ENCODE peak calls at places on chromosomes 12 and 14, in eight cellular contexts. One of them, this sample, is unnamed.

GRCh38 chr14:22231022-22231421 is 358.0 kb downstream of the DAD1 start:
- DNase-seq in fibroblast of lung: no peak
- DNase-seq in ascending aorta: no peak
- DNase-seq in GM23248: no peak
- DNase-seq in hepatocyte: no peak
- DNase-seq in aorta: no peak
- DNase-seq in cardiac muscle cell: no peak
- DNase-seq in tibial nerve: no peak
- DNase-seq in this sample: no peak

GRCh38 chr12:39145175-39145999 is 240.0 kb upstream of the CPNE8 start:
- DNase-seq in aorta: peak; percentile 82
- DNase-seq in fibroblast of lung: peak; percentile 21
- DNase-seq in tibial nerve: peak; percentile 30
- DNase-seq in hepatocyte: peak; percentile 31
- DNase-seq in ascending aorta: no peak
- DNase-seq in GM23248: peak; percentile 6
- DNase-seq in cardiac muscle cell: peak; percentile 5
- DNase-seq in this sample: no peak

GRCh38 chr12:70576341-70577282 is 60.6 kb downstream of the PTPRB start:
- DNase-seq in GM23248: peak; percentile 90
- DNase-seq in cardiac muscle cell: peak; percentile 78
- DNase-seq in aorta: no peak
- DNase-seq in hepatocyte: peak; percentile 82
- DNase-seq in tibial nerve: no peak
- DNase-seq in ascending aorta: no peak
- DNase-seq in fibroblast of lung: peak; percentile 81
- DNase-seq in this sample: no peak

GRCh38 chr14:23372509-23372908 is at the start of gene IL25:
- DNase-seq in GM23248: no peak
- DNase-seq in ascending aorta: no peak
- DNase-seq in aorta: no peak
- DNase-seq in tibial nerve: no peak
- DNase-seq in hepatocyte: no peak
- DNase-seq in fibroblast of lung: no peak
- DNase-seq in cardiac muscle cell: no peak
- DNase-seq in this sample: no peak

GRCh38 chr12:124620606-124621295 is 53.3 kb upstream of the NCOR2 start:
- DNase-seq in ascending aorta: no peak
- DNase-seq in GM23248: peak; percentile 96
- DNase-seq in aorta: peak; percentile 88
- DNase-seq in tibial nerve: no peak
- DNase-seq in fibroblast of lung: peak; percentile 93
- DNase-seq in hepatocyte: no peak
- DNase-seq in cardiac muscle cell: no peak
- DNase-seq in this sample: no peak

GRCh38 chr12:98013560-98013959 is 501.8 kb upstream of the TMPO start:
- DNase-seq in GM23248: no peak
- DNase-seq in hepatocyte: no peak
- DNase-seq in fibroblast of lung: no peak
- DNase-seq in tibial nerve: no peak
- DNase-seq in ascending aorta: no peak
- DNase-seq in cardiac muscle cell: no peak
- DNase-seq in aorta: peak; percentile 62
- DNase-seq in this sample: no peak

GRCh38 chr12:34602213-34602940 is 580.1 kb downstream of the ALG10 start:
- DNase-seq in tibial nerve: no peak
- DNase-seq in GM23248: no peak
- DNase-seq in ascending aorta: no peak
- DNase-seq in aorta: no peak
- DNase-seq in hepatocyte: no peak
- DNase-seq in fibroblast of lung: no peak
- DNase-seq in cardiac muscle cell: no peak
- DNase-seq in this sample: no peak

GRCh38 chr12:27061317-27061716 is 21.1 kb downstream of the C12orf71 start:
- DNase-seq in GM23248: no peak
- DNase-seq in hepatocyte: no peak
- DNase-seq in fibroblast of lung: no peak
- DNase-seq in cardiac muscle cell: no peak
- DNase-seq in ascending aorta: no peak
- DNase-seq in tibial nerve: no peak
- DNase-seq in aorta: no peak
- DNase-seq in this sample: no peak

GRCh38 chr12:108567974-108568652 is 5.7 kb downstream of the ISCU start:
- DNase-seq in ascending aorta: no peak
- DNase-seq in GM23248: no peak
- DNase-seq in cardiac muscle cell: no peak
- DNase-seq in aorta: no peak
- DNase-seq in tibial nerve: no peak
- DNase-seq in hepatocyte: no peak
- DNase-seq in fibroblast of lung: peak; percentile 72
- DNase-seq in this sample: no peak

GRCh38 chr14:29558516-29558915 is 369.1 kb downstream of the PRKD1 start:
- DNase-seq in hepatocyte: no peak
- DNase-seq in cardiac muscle cell: no peak
- DNase-seq in tibial nerve: no peak
- DNase-seq in ascending aorta: no peak
- DNase-seq in aorta: no peak
- DNase-seq in fibroblast of lung: peak; percentile 71
- DNase-seq in GM23248: peak; percentile 40
- DNase-seq in this sample: no peak

GRCh38 chr14:29554335-29554734 is 373.3 kb downstream of the PRKD1 start:
- DNase-seq in hepatocyte: no peak
- DNase-seq in cardiac muscle cell: no peak
- DNase-seq in aorta: no peak
- DNase-seq in tibial nerve: no peak
- DNase-seq in fibroblast of lung: no peak
- DNase-seq in ascending aorta: no peak
- DNase-seq in GM23248: no peak
- DNase-seq in this sample: no peak

GRCh38 chr14:29548948-29549370 is 378.7 kb downstream of the PRKD1 start:
- DNase-seq in tibial nerve: no peak
- DNase-seq in GM23248: peak; percentile 81
- DNase-seq in fibroblast of lung: peak; percentile 64
- DNase-seq in ascending aorta: no peak
- DNase-seq in aorta: no peak
- DNase-seq in hepatocyte: peak; percentile 69
- DNase-seq in cardiac muscle cell: peak; percentile 60
- DNase-seq in this sample: no peak

DNA sequence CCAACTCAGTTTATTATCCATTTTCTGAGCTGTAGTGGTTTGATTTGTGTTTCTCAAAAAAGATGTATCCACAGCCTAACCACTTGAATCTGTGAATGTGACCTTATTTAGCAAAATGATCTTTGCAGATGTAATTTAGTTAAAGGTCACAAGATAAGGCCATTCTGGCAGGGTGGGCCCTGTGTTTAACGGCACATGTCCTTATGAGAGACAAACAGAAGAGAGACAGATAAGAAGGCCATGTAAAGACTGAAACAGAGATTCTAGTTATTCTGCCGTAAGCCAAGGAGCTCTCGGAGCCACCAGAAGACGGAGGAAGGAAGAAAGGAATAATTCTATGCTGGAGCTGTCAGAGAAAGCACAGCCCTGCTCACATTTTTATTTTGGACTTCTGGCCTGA is 374.2 kb downstream of the PRKD1 start:
- DNase-seq in cardiac muscle cell: no peak
- DNase-seq in tibial nerve: no peak
- DNase-seq in fibroblast of lung: no peak
- DNase-seq in ascending aorta: no peak
- DNase-seq in hepatocyte: no peak
- DNase-seq in aorta: no peak
- DNase-seq in GM23248: no peak
- DNase-seq in this sample: no peak
- H3K36me3 ChIP-seq in cardiac muscle cell: no peaks in the 10 kb centered on the region
- H3K36me3 ChIP-seq in tibial nerve: no peaks in the 10 kb centered on the region
- H3K36me3 ChIP-seq in fibroblast of lung: no peaks in the 10 kb centered on the region
- H3K36me3 ChIP-seq in ascending aorta: no peaks in the 10 kb centered on the region
- H3K36me3 ChIP-seq in hepatocyte: no peaks in the 10 kb centered on the region
- H3K36me3 ChIP-seq in aorta: no peaks in the 10 kb centered on the region
- H3K36me3 ChIP-seq in GM23248: no peaks in the 10 kb centered on the region
- H3K36me3 ChIP-seq in this sample: no peaks in the 10 kb centered on the region

DNA sequence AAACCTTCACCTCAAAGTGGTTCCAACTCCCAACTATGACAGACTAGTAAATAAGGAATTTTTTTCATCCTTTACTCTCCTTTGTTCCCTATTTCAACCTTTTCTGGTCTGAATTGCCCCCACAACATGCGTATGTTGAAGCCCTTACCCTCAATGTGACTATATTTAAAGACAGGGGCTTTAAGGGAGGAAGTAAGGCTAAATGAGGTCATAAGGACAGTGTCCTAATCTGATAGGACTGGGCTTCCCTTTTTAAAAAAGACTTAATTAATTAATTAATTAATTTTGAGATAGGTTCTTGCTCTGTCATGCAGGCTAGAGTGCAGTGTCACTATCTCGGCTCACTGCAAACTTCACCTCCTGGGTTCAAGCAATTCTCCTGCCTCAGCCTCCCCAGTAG is 86.3 kb downstream of the VCPKMT start:
- DNase-seq in fibroblast of lung: no peak
- DNase-seq in aorta: no peak
- DNase-seq in hepatocyte: no peak
- DNase-seq in tibial nerve: no peak
- DNase-seq in ascending aorta: no peak
- DNase-seq in GM23248: no peak
- DNase-seq in cardiac muscle cell: no peak
- DNase-seq in this sample: no peak
- H3K36me3 ChIP-seq in fibroblast of lung: no peaks in the 10 kb centered on the region
- H3K36me3 ChIP-seq in aorta: no peaks in the 10 kb centered on the region
- H3K36me3 ChIP-seq in hepatocyte: no peaks in the 10 kb centered on the region
- H3K36me3 ChIP-seq in tibial nerve: no peaks in the 10 kb centered on the region
- H3K36me3 ChIP-seq in ascending aorta: no peaks in the 10 kb centered on the region
- H3K36me3 ChIP-seq in GM23248: no peaks in the 10 kb centered on the region
- H3K36me3 ChIP-seq in cardiac muscle cell: no peaks in the 10 kb centered on the region
- H3K36me3 ChIP-seq in this sample: no peaks in the 10 kb centered on the region

GRCh38 chr12:120155072-120155471 is 38.5 kb upstream of the RAB35 start:
- DNase-seq in fibroblast of lung: no peak
- DNase-seq in GM23248: no peak
- DNase-seq in tibial nerve: no peak
- DNase-seq in aorta: peak; percentile 72
- DNase-seq in hepatocyte: no peak
- DNase-seq in cardiac muscle cell: no peak
- DNase-seq in ascending aorta: no peak
- DNase-seq in this sample: no peak

GRCh38 chr12:120145164-120145563 is 28.6 kb upstream of the RAB35 start:
- DNase-seq in GM23248: no peak
- DNase-seq in aorta: no peak
- DNase-seq in ascending aorta: no peak
- DNase-seq in hepatocyte: no peak
- DNase-seq in cardiac muscle cell: no peak
- DNase-seq in tibial nerve: no peak
- DNase-seq in fibroblast of lung: no peak
- DNase-seq in this sample: no peak

GRCh38 chr12:120156315-120157259 is 37.9 kb downstream of the GCN1 start:
- DNase-seq in tibial nerve: no peak
- DNase-seq in fibroblast of lung: no peak
- DNase-seq in hepatocyte: no peak
- DNase-seq in ascending aorta: no peak
- DNase-seq in GM23248: no peak
- DNase-seq in aorta: no peak
- DNase-seq in cardiac muscle cell: no peak
- DNase-seq in this sample: no peak

GRCh38 chr12:120148011-120148410 is 31.5 kb upstream of the RAB35 start:
- DNase-seq in aorta: peak; percentile 56
- DNase-seq in GM23248: no peak
- DNase-seq in fibroblast of lung: no peak
- DNase-seq in ascending aorta: no peak
- DNase-seq in hepatocyte: no peak
- DNase-seq in tibial nerve: no peak
- DNase-seq in cardiac muscle cell: no peak
- DNase-seq in this sample: no peak

DNA sequence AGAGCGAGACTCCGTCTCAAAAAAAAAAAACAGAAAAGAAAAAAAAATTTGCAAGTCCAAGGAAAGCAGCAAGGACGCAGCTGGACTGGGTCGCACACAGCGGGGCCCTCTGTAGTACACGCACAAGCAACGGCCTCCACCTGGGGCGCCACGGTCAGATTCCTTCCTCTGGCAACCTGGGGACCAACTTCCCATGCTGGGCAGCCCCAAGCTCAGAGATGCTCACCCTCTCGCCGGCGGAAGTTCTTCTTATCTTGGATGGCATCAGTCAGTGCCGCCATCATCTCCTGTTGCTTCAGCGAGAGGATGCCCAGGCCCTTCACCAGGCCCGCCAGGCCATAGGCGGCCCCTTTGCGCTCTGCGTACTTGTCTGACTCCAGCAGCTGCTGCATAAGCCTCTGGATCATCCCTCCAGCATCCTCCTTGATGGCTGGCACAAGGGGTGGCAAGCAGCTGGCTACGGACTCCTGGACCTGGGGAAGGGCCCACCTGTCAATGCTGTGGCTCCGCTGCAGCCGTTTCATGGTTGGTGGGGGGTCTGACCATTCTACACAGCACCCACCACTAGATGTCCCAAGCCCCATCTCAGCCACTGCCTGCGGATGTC is 34.5 kb upstream of the RAB35 start:
- DNase-seq in GM23248: no peak
- DNase-seq in tibial nerve: no peak
- DNase-seq in aorta: peak; percentile 69
- DNase-seq in ascending aorta: no peak
- DNase-seq in fibroblast of lung: no peak
- DNase-seq in cardiac muscle cell: no peak
- DNase-seq in hepatocyte: no peak
- DNase-seq in this sample: no peak
- H3K36me3 ChIP-seq in GM23248: peaks cover 57% of the 10 kb centered on the region
- H3K36me3 ChIP-seq in tibial nerve: peaks cover 97% of the 10 kb centered on the region
- H3K36me3 ChIP-seq in aorta: peaks cover 22% of the 10 kb centered on the region
- H3K36me3 ChIP-seq in ascending aorta: peaks cover 95% of the 10 kb centered on the region
- H3K36me3 ChIP-seq in fibroblast of lung: peaks cover 51% of the 10 kb centered on the region
- H3K36me3 ChIP-seq in cardiac muscle cell: peaks cover 71% of the 10 kb centered on the region
- H3K36me3 ChIP-seq in hepatocyte: no peaks in the 10 kb centered on the region
- H3K36me3 ChIP-seq in this sample: peaks cover 74% of the 10 kb centered on the region

GRCh38 chr14:68671899-68672298 is 121.0 kb downstream of the ZFP36L1 start:
- DNase-seq in fibroblast of lung: no peak
- DNase-seq in hepatocyte: no peak
- DNase-seq in cardiac muscle cell: no peak
- DNase-seq in aorta: no peak
- DNase-seq in ascending aorta: no peak
- DNase-seq in GM23248: no peak
- DNase-seq in tibial nerve: no peak
- DNase-seq in this sample: no peak

GRCh38 chr14:68669101-68669500 is 123.8 kb downstream of the ZFP36L1 start:
- DNase-seq in aorta: no peak
- DNase-seq in fibroblast of lung: no peak
- DNase-seq in ascending aorta: no peak
- DNase-seq in cardiac muscle cell: no peak
- DNase-seq in hepatocyte: no peak
- DNase-seq in tibial nerve: no peak
- DNase-seq in GM23248: no peak
- DNase-seq in this sample: no peak

GRCh38 chr14:68669644-68670343 is 123.1 kb downstream of the ZFP36L1 start:
- DNase-seq in aorta: no peak
- DNase-seq in tibial nerve: no peak
- DNase-seq in GM23248: peak; percentile 9
- DNase-seq in hepatocyte: no peak
- DNase-seq in fibroblast of lung: peak; percentile 47
- DNase-seq in cardiac muscle cell: no peak
- DNase-seq in ascending aorta: no peak
- DNase-seq in this sample: no peak

GRCh38 chr14:68668531-68668930 is 124.3 kb downstream of the ZFP36L1 start:
- DNase-seq in tibial nerve: no peak
- DNase-seq in GM23248: no peak
- DNase-seq in fibroblast of lung: no peak
- DNase-seq in hepatocyte: no peak
- DNase-seq in aorta: no peak
- DNase-seq in cardiac muscle cell: no peak
- DNase-seq in ascending aorta: no peak
- DNase-seq in this sample: no peak

GRCh38 chr14:68670344-68670725 is 122.5 kb downstream of the ZFP36L1 start:
- DNase-seq in cardiac muscle cell: no peak
- DNase-seq in aorta: no peak
- DNase-seq in ascending aorta: no peak
- DNase-seq in hepatocyte: no peak
- DNase-seq in tibial nerve: no peak
- DNase-seq in fibroblast of lung: no peak
- DNase-seq in GM23248: no peak
- DNase-seq in this sample: no peak
- H3K36me3 ChIP-seq in cardiac muscle cell: no peaks in the 10 kb centered on the region
- H3K36me3 ChIP-seq in aorta: no peaks in the 10 kb centered on the region
- H3K36me3 ChIP-seq in ascending aorta: no peaks in the 10 kb centered on the region
- H3K36me3 ChIP-seq in hepatocyte: no peaks in the 10 kb centered on the region
- H3K36me3 ChIP-seq in tibial nerve: no peaks in the 10 kb centered on the region
- H3K36me3 ChIP-seq in fibroblast of lung: no peaks in the 10 kb centered on the region
- H3K36me3 ChIP-seq in GM23248: no peaks in the 10 kb centered on the region
- H3K36me3 ChIP-seq in this sample: no peaks in the 10 kb centered on the region